ENCODE peak calls at places on chromosomes 7 and 10, in seven cellular contexts. One of them, this sample, is unnamed.

GRCh38 chr7:94295805-94296204 is 98.9 kb upstream of the COL1A2 start:
- DNase-seq in Peyer's patch: no peak
- DNase-seq in IMR-90: peak; percentile 85
- DNase-seq in ovary: no peak
- DNase-seq in cardiac muscle cell: peak; percentile 91
- DNase-seq in CD8-positive, alpha-beta T cell: no peak
- DNase-seq in heart right ventricle: peak; percentile 13
- DNase-seq in this sample: peak; percentile 79

GRCh38 chr7:78020131-78020873 is 221.7 kb downstream of the PHTF2 start:
- DNase-seq in Peyer's patch: peak; percentile 72
- DNase-seq in IMR-90: peak; percentile 91
- DNase-seq in ovary: peak; percentile 62
- DNase-seq in cardiac muscle cell: peak; percentile 90
- DNase-seq in CD8-positive, alpha-beta T cell: no peak
- DNase-seq in heart right ventricle: peak; percentile 82
- DNase-seq in this sample: peak; percentile 67

GRCh38 chr7:141460781-141461715 is 90.2 kb upstream of the AGK start:
- DNase-seq in Peyer's patch: no peak
- DNase-seq in IMR-90: no peak
- DNase-seq in ovary: no peak
- DNase-seq in cardiac muscle cell: no peak
- DNase-seq in CD8-positive, alpha-beta T cell: no peak
- DNase-seq in heart right ventricle: no peak
- DNase-seq in this sample: no peak

GRCh38 chr10:7397636-7398035 is 13.2 kb downstream of the SFMBT2 start:
- DNase-seq in Peyer's patch: no peak
- DNase-seq in IMR-90: no peak
- DNase-seq in ovary: no peak
- DNase-seq in cardiac muscle cell: no peak
- DNase-seq in CD8-positive, alpha-beta T cell: no peak
- DNase-seq in heart right ventricle: peak; percentile 64
- DNase-seq in this sample: no peak

GRCh38 chr7:133672866-133673265 is 420.0 kb downstream of the EXOC4 start:
- DNase-seq in Peyer's patch: no peak
- DNase-seq in IMR-90: no peak
- DNase-seq in ovary: no peak
- DNase-seq in cardiac muscle cell: no peak
- DNase-seq in CD8-positive, alpha-beta T cell: no peak
- DNase-seq in heart right ventricle: no peak
- DNase-seq in this sample: no peak

GRCh38 chr7:83413831-83414230 is 235.1 kb downstream of the SEMA3E start:
- DNase-seq in Peyer's patch: no peak
- DNase-seq in IMR-90: no peak
- DNase-seq in ovary: no peak
- DNase-seq in cardiac muscle cell: peak; percentile 60
- DNase-seq in CD8-positive, alpha-beta T cell: no peak
- DNase-seq in heart right ventricle: no peak
- DNase-seq in this sample: peak; percentile 8

GRCh38 chr10:93030409-93030808 is 30.2 kb upstream of the CYP26C1 start:
- DNase-seq in Peyer's patch: no peak
- DNase-seq in IMR-90: peak; percentile 82
- DNase-seq in ovary: no peak
- DNase-seq in cardiac muscle cell: peak; percentile 78
- DNase-seq in CD8-positive, alpha-beta T cell: no peak
- DNase-seq in heart right ventricle: no peak
- DNase-seq in this sample: peak; percentile 77

GRCh38 chr10:4353964-4354363 is 472.0 kb upstream of the AKR1E2 start:
- DNase-seq in Peyer's patch: no peak
- DNase-seq in IMR-90: peak; percentile 72
- DNase-seq in ovary: no peak
- DNase-seq in cardiac muscle cell: peak; percentile 64
- DNase-seq in CD8-positive, alpha-beta T cell: no peak
- DNase-seq in heart right ventricle: no peak
- DNase-seq in this sample: peak; percentile 75

DNA sequence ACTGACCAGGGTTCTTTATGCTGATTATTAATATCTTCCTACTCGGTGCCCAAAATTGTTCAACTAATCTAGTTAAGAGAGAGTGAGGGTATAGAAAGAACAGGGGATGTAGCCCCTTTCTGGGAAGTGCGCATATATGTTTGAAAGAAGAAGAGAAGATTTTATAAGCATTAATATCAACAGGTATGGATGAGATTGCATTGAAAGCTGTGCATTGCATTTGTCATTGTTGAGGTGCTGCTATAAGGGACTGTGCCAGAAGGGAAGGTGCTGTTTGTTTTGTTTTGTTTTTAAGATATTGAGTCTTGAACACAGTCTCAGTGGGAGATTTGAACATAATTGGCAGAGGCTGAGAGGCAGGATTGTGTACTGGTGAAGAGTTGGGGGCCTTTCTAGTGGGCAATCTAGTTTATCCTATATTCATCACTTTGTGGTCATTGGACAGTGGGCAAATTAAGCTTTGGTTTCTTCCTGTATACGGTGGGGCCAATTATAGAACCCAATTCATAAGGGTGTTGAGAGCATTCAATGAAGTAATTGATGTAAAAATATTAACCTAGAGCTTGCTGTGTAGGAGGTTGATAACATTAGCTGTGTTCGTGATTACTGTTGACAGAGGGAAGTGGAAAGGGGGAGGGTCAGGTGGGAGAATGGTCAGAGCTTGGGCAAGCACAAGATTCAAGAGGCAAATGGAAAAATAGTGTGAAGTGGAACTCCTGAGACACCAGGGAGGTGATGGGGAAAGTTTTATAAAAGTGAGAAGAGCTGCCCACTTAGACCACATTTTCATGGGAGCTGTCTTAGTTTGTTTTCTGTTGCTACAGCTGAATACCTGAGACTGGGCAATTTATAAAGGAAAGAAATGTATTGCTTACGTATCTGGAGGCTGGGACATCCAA is 19.9 kb upstream of the PCGF5 start:
- DNase-seq in Peyer's patch: no peak
- DNase-seq in IMR-90: no peak
- DNase-seq in ovary: no peak
- DNase-seq in cardiac muscle cell: no peak
- DNase-seq in CD8-positive, alpha-beta T cell: no peak
- DNase-seq in heart right ventricle: peak; percentile 54
- DNase-seq in this sample: no peak
- H3K4me3 ChIP-seq in Peyer's patch: no peak overlapping the region
- H3K4me3 ChIP-seq in IMR-90: no peak overlapping the region
- H3K4me3 ChIP-seq in ovary: no peak overlapping the region
- H3K4me3 ChIP-seq in cardiac muscle cell: no peak overlapping the region
- H3K4me3 ChIP-seq in CD8-positive, alpha-beta T cell: peak overlapping the region; percentile 9
- H3K4me3 ChIP-seq in heart right ventricle: no peak overlapping the region
- H3K4me3 ChIP-seq in this sample: no peak overlapping the region

DNA sequence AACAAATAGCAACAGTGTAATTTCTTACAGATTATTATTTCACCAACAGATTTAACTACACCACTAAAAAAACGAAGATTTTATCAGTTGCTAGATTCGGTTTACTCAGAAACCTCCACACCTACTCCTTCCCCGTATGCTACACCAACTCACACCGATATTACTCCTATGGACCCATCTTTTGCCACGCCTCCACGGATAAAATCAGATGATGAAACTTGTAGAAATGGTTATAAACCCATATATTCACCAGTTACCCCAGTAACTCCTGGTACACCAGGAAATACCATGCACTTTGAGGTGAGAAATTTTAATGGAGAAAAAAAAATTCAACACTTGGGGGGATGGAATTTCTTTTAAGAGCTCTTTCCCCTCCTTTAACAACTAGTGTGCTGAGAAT is 92.5 kb downstream of the KMT2E start:
- DNase-seq in Peyer's patch: no peak
- DNase-seq in IMR-90: no peak
- DNase-seq in ovary: no peak
- DNase-seq in cardiac muscle cell: no peak
- DNase-seq in CD8-positive, alpha-beta T cell: no peak
- DNase-seq in heart right ventricle: no peak
- DNase-seq in this sample: no peak
- H3K36me3 ChIP-seq in Peyer's patch: no peaks in the 10 kb centered on the region
- H3K36me3 ChIP-seq in IMR-90: peaks cover 51% of the 10 kb centered on the region
- H3K36me3 ChIP-seq in ovary: no peaks in the 10 kb centered on the region
- H3K36me3 ChIP-seq in cardiac muscle cell: peaks cover 91% of the 10 kb centered on the region
- H3K36me3 ChIP-seq in CD8-positive, alpha-beta T cell: peaks cover 53% of the 10 kb centered on the region
- H3K36me3 ChIP-seq in heart right ventricle: peaks cover 60% of the 10 kb centered on the region
- H3K36me3 ChIP-seq in this sample: peaks cover 63% of the 10 kb centered on the region

GRCh38 chr10:3290550-3290949 is 118.0 kb upstream of the PITRM1 start:
- DNase-seq in Peyer's patch: peak; percentile 38
- DNase-seq in IMR-90: no peak
- DNase-seq in ovary: no peak
- DNase-seq in cardiac muscle cell: no peak
- DNase-seq in CD8-positive, alpha-beta T cell: no peak
- DNase-seq in heart right ventricle: no peak
- DNase-seq in this sample: no peak
- TF ChIP-seq CTCF in Peyer's patch: no peak
- TF ChIP-seq CTCF in IMR-90: no peak
- TF ChIP-seq CTCF in ovary: no peak
- TF ChIP-seq CTCF in cardiac muscle cell: no peak
- TF ChIP-seq CTCF in CD8-positive, alpha-beta T cell: no peak
- TF ChIP-seq CTCF in heart right ventricle: no peak
- TF ChIP-seq CTCF in this sample: no peak

GRCh38 chr7:96503597-96503996 is 181.7 kb upstream of the SLC25A13 start:
- DNase-seq in Peyer's patch: no peak
- DNase-seq in IMR-90: no peak
- DNase-seq in ovary: no peak
- DNase-seq in cardiac muscle cell: no peak
- DNase-seq in CD8-positive, alpha-beta T cell: no peak
- DNase-seq in heart right ventricle: no peak
- DNase-seq in this sample: no peak
- H3K4me3 ChIP-seq in Peyer's patch: no peak overlapping the region
- H3K4me3 ChIP-seq in IMR-90: no peak overlapping the region
- H3K4me3 ChIP-seq in ovary: no peak overlapping the region
- H3K4me3 ChIP-seq in cardiac muscle cell: no peak overlapping the region
- H3K4me3 ChIP-seq in CD8-positive, alpha-beta T cell: no peak overlapping the region
- H3K4me3 ChIP-seq in heart right ventricle: no peak overlapping the region
- H3K4me3 ChIP-seq in this sample: no peak overlapping the region

DNA sequence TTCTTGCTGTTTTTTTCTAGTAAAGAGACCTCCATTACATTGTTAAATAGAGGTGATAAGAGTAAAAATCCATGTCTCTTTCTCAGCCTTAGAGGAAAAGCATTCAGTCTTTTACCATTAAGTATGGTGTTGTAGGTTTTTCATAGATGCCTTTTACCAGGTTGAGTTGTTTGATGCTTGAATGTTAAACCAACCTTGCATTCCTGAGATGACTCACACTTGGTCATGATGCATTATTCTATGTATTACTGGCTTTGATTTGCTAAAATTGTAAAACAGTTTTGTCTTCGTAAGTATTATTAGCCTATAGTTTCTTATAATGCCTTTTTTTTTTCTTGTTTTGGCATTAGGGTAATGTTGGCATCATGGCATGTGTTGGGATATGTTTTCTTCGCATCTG is 90.0 kb downstream of the ANKRD61 start:
- DNase-seq in Peyer's patch: no peak
- DNase-seq in IMR-90: peak; percentile 61
- DNase-seq in ovary: no peak
- DNase-seq in cardiac muscle cell: peak; percentile 8
- DNase-seq in CD8-positive, alpha-beta T cell: no peak
- DNase-seq in heart right ventricle: no peak
- DNase-seq in this sample: peak; percentile 14
- H3K36me3 ChIP-seq in Peyer's patch: no peaks in the 10 kb centered on the region
- H3K36me3 ChIP-seq in IMR-90: peaks cover 39% of the 10 kb centered on the region
- H3K36me3 ChIP-seq in ovary: no peaks in the 10 kb centered on the region
- H3K36me3 ChIP-seq in cardiac muscle cell: peaks cover 18% of the 10 kb centered on the region
- H3K36me3 ChIP-seq in CD8-positive, alpha-beta T cell: peaks cover 23% of the 10 kb centered on the region
- H3K36me3 ChIP-seq in heart right ventricle: peaks cover 28% of the 10 kb centered on the region
- H3K36me3 ChIP-seq in this sample: peaks cover 36% of the 10 kb centered on the region

GRCh38 chr7:6161463-6162330 is 110.7 kb downstream of the CYTH3 start:
- DNase-seq in Peyer's patch: no peak
- DNase-seq in IMR-90: no peak
- DNase-seq in ovary: no peak
- DNase-seq in cardiac muscle cell: no peak
- DNase-seq in CD8-positive, alpha-beta T cell: no peak
- DNase-seq in heart right ventricle: no peak
- DNase-seq in this sample: no peak

GRCh38 chr7:6164010-6164409 is 108.4 kb downstream of the CYTH3 start:
- DNase-seq in Peyer's patch: peak; percentile 37
- DNase-seq in IMR-90: no peak
- DNase-seq in ovary: no peak
- DNase-seq in cardiac muscle cell: no peak
- DNase-seq in CD8-positive, alpha-beta T cell: no peak
- DNase-seq in heart right ventricle: no peak
- DNase-seq in this sample: no peak

GRCh38 chr7:6163402-6163801 is 109.0 kb downstream of the CYTH3 start:
- DNase-seq in Peyer's patch: peak; percentile 41
- DNase-seq in IMR-90: no peak
- DNase-seq in ovary: no peak
- DNase-seq in cardiac muscle cell: no peak
- DNase-seq in CD8-positive, alpha-beta T cell: no peak
- DNase-seq in heart right ventricle: no peak
- DNase-seq in this sample: no peak

GRCh38 chr7:6162331-6162620 is 110.1 kb downstream of the CYTH3 start:
- DNase-seq in Peyer's patch: peak; percentile 46
- DNase-seq in IMR-90: no peak
- DNase-seq in ovary: no peak
- DNase-seq in cardiac muscle cell: no peak
- DNase-seq in CD8-positive, alpha-beta T cell: no peak
- DNase-seq in heart right ventricle: peak; percentile 87
- DNase-seq in this sample: no peak

GRCh38 chr7:6162650-6163366 is 109.6 kb downstream of the CYTH3 start:
- DNase-seq in Peyer's patch: peak; percentile 38
- DNase-seq in IMR-90: no peak
- DNase-seq in ovary: no peak
- DNase-seq in cardiac muscle cell: no peak
- DNase-seq in CD8-positive, alpha-beta T cell: no peak
- DNase-seq in heart right ventricle: no peak
- DNase-seq in this sample: no peak
- TF ChIP-seq CTCF in Peyer's patch: no peak
- TF ChIP-seq CTCF in IMR-90: no peak
- TF ChIP-seq CTCF in ovary: no peak
- TF ChIP-seq CTCF in cardiac muscle cell: no peak
- TF ChIP-seq CTCF in CD8-positive, alpha-beta T cell: no peak
- TF ChIP-seq CTCF in heart right ventricle: no peak
- TF ChIP-seq CTCF in this sample: no peak

GRCh38 chr10:112092529-112092928 is 91.0 kb downstream of the GPAM start:
- DNase-seq in Peyer's patch: no peak
- DNase-seq in IMR-90: no peak
- DNase-seq in ovary: no peak
- DNase-seq in cardiac muscle cell: no peak
- DNase-seq in CD8-positive, alpha-beta T cell: no peak
- DNase-seq in heart right ventricle: no peak
- DNase-seq in this sample: no peak

GRCh38 chr10:112094984-112095383 is 88.6 kb downstream of the GPAM start:
- DNase-seq in Peyer's patch: no peak
- DNase-seq in IMR-90: no peak
- DNase-seq in ovary: no peak
- DNase-seq in cardiac muscle cell: no peak
- DNase-seq in CD8-positive, alpha-beta T cell: no peak
- DNase-seq in heart right ventricle: no peak
- DNase-seq in this sample: no peak
- H3K4me3 ChIP-seq in Peyer's patch: no peak overlapping the region
- H3K4me3 ChIP-seq in IMR-90: no peak overlapping the region
- H3K4me3 ChIP-seq in ovary: no peak overlapping the region
- H3K4me3 ChIP-seq in cardiac muscle cell: no peak overlapping the region
- H3K4me3 ChIP-seq in CD8-positive, alpha-beta T cell: no peak overlapping the region
- H3K4me3 ChIP-seq in heart right ventricle: no peak overlapping the region
- H3K4me3 ChIP-seq in this sample: no peak overlapping the region